ENCODE peak calls at places on chromosomes 16 and 17, in nine cellular contexts. P is thoracic aorta; L is activated naive CD4-positive, alpha-beta T cell treated with Interleukin-2 at 50 U/mL for 16 hours; C is HEK293T; Y is EL; T is cardiac muscle cell; B is activated T-cell treated with anti-CD3 and anti-CD28 coated beads for 1 hour; D is K562; Z is stimulated activated CD8-positive, alpha-beta memory T cell treated with anti-CD3 and anti-CD28 coated beads, Interleukin-7, amount 100 ng/mL, for 24 hours. V is an unnamed sample.

GRCh38 chr17:8375738-8376259 is 705 bp downstream of the KRABD2 start:
- DNase-seq in C (no peak), D (no peak), Y (no peak), L (no peak), B (no peak), P (no peak), T (no peak), Z (no peak), V (no peak)

GRCh38 chr17:32494621-32495346 is 8.0 kb downstream of the CDK5R1 start:
- DNase-seq in P (no peak), B (no peak), D (no peak), Y (no peak), T (no peak), L (no peak), C (no peak), Z (no peak), V (no peak)

GRCh38 chr17:75931062-75931461 is 9.8 kb downstream of the FBF1 start:
- DNase-seq in D (no peak), Y (no peak), B (no peak), Z (no peak), T (no peak), P (no peak), C (no peak), L (no peak), V (no peak)

GRCh38 chr16:50273888-50274770 is 7.8 kb downstream of the ADCY7 start:
- DNase-seq in P (no peak), C (no peak), T (no peak), D (peak), Y (no peak), Z (no peak), B (peak), L (peak), V (no peak)

GRCh38 chr17:12918132-12918531 is 99.7 kb downstream of the ELAC2 start:
- DNase-seq in Z (no peak), D (no peak), T (peak), C (no peak), P (no peak), Y (peak), L (no peak), B (no peak), V (no peak)

GRCh38 chr17:21297026-21297520 is 12.6 kb downstream of the MAP2K3 start:
- DNase-seq in C (no peak), Y (no peak), B (no peak), L (no peak), D (no peak), Z (no peak), T (no peak), P (no peak), V (no peak)

GRCh38 chr17:6948976-6949375 is 46.9 kb upstream of the ALOX12 start:
- DNase-seq in Z (no peak), B (no peak), T (no peak), C (no peak), L (no peak), P (no peak), D (no peak), Y (no peak), V (no peak)

GRCh38 chr16:23182206-23182674 is 305 bp upstream of the SCNN1G start:
- DNase-seq in C (peak), T (peak), Y (peak), B (peak), P (no peak), D (peak), Z (peak), L (peak), V (peak)

GRCh38 chr16:68408967-68409366 is 39.3 kb downstream of the SMPD3 start:
- DNase-seq in C (no peak), Z (no peak), L (no peak), B (no peak), P (no peak), Y (no peak), T (no peak), D (no peak), V (no peak)

GRCh38 chr17:35063514-35064223 is at the start of gene RFFL:
- DNase-seq in Z (peak), C (peak), P (peak), L (peak), D (peak), B (peak), T (peak), Y (peak), V (peak)

GRCh38 chr16:54720259-54720658 is 210.4 kb upstream of the IRX5 start:
- DNase-seq in Z (no peak), B (no peak), T (no peak), Y (no peak), L (no peak), D (no peak), P (no peak), C (no peak), V (no peak)

GRCh38 chr17:32881054-32881453 is 4.1 kb upstream of the MYO1D start:
- DNase-seq in C (no peak), T (no peak), Y (no peak), P (no peak), L (no peak), B (no peak), D (no peak), Z (no peak), V (no peak)

GRCh38 chr17:81926451-81927144 is 937 bp downstream of the MAFG start:
- DNase-seq in Z (peak), Y (peak), D (peak), T (peak), L (peak), P (no peak), B (peak), C (peak), V (peak)

GRCh38 chr17:1643293-1643998 is 2.1 kb downstream of the SCARF1 start:
- DNase-seq in P (no peak), T (peak), C (peak), B (peak), Z (no peak), Y (peak), L (peak), D (no peak), V (no peak)

GRCh38 chr16:24348511-24349290 is 92.6 kb downstream of the CACNG3 start:
- DNase-seq in D (no peak), Z (no peak), B (no peak), P (no peak), Y (no peak), C (no peak), T (no peak), L (no peak), V (no peak)

V was measured in lower leg skin.